ENCODE peak calls at places on chromosomes 4 and X, in four cellular contexts. Z is brain microvascular endothelial cell, B is fibroblast of pulmonary artery, F is mammary epithelial cell. A is an unnamed sample.

GRCh38 chr4:78923459-78924312 is 15.6 kb downstream of the PAQR3 start:
- DNase-seq in F (no peak), Z (no peak), B (peak; percentile 9), A (no peak)

GRCh38 chr4:85153221-85153620 is 186.7 kb upstream of the WDFY3 start:
- DNase-seq in B (peak; percentile 55), Z (no peak), F (no peak), A (peak; percentile 6)

GRCh38 chr4:95190751-95191436 is 357.9 kb downstream of the UNC5C start:
- DNase-seq in F (peak; percentile 10), B (no peak), Z (no peak), A (no peak)

GRCh38 chrX:2594491-2594890 is 93.7 kb upstream of the DHRSX start:
- DNase-seq in B (no peak), Z (no peak), F (no peak), A (no peak)

GRCh38 chrX:65781845-65782244 is 114.4 kb downstream of the MSN start:
- DNase-seq in Z (no peak), F (no peak), B (no peak), A (no peak)

GRCh38 chrX:139049455-139049854 is 337.9 kb upstream of the FGF13 start:
- DNase-seq in B (no peak), Z (no peak), F (no peak), A (no peak)

GRCh38 chr4:87934157-87934704 is 41.3 kb upstream of the SPP1 start:
- DNase-seq in Z (no peak), F (no peak), B (no peak), A (no peak)

GRCh38 chr4:74111990-74112389 is 13.0 kb upstream of the CXCL2 start:
- DNase-seq in B (peak; percentile 73), Z (peak; percentile 85), F (peak; percentile 96), A (no peak)

GRCh38 chrX:154840856-154841255 is 6.4 kb upstream of the SMIM9 start:
- DNase-seq in B (peak; percentile 79), Z (peak; percentile 25), F (peak; percentile 9), A (peak; percentile 31)

GRCh38 chr4:112230879-112231778 is 458 bp upstream of the AP1AR start:
- DNase-seq in Z (peak; percentile 96), B (peak; percentile 97), F (peak; percentile 98), A (peak; percentile 88)

GRCh38 chrX:111040377-111041017 is 55.5 kb upstream of the PAK3 start:
- DNase-seq in F (peak; percentile 70), Z (peak; percentile 0), B (peak; percentile 25), A (no peak)

GRCh38 chr4:113339430-113339813 is 290.0 kb downstream of the ANK2 start:
- DNase-seq in F (no peak), Z (no peak), B (peak; percentile 18), A (no peak)

GRCh38 chrX:137567474-137568232 is 1.7 kb downstream of the ZIC3 start:
- DNase-seq in B (no peak), Z (no peak), F (no peak), A (no peak)

GRCh38 chr4:73259552-73260140 is 1.0 kb upstream of the ANKRD17 start:
- DNase-seq in B (no peak), F (no peak), Z (peak; percentile 24), A (no peak)

GRCh38 chrX:108018659-108019381 is 26.0 kb upstream of the VSIG1 start:
- DNase-seq in Z (no peak), B (no peak), F (peak; percentile 12), A (no peak)

GRCh38 chr4:99458911-99459447 is 23.8 kb upstream of the ADH7 start:
- DNase-seq in F (peak; percentile 89), Z (no peak), B (peak; percentile 12), A (no peak)

GRCh38 chr4:7872264-7872771 is 67.3 kb downstream of the AFAP1 start:
- DNase-seq in F (no peak), B (peak; percentile 89), Z (peak; percentile 87), A (peak; percentile 91)

GRCh38 chr4:116150152-116150551 is 935.2 kb downstream of the TRAM1L1 start:
- DNase-seq in Z (no peak), F (no peak), B (no peak), A (no peak)

GRCh38 chrX:143633530-143634372 is 2.1 kb downstream of the SLITRK4 start:
- DNase-seq in B (no peak), Z (no peak), F (no peak), A (no peak)

GRCh38 chr4:151267104-151267503 is 9.9 kb upstream of the PRSS48 start:
- DNase-seq in Z (no peak), B (no peak), F (no peak), A (no peak)

GRCh38 chrX:41064028-41064427 is 21.2 kb upstream of the USP9X start:
- DNase-seq in Z (no peak), F (peak; percentile 31), B (no peak), A (no peak)

GRCh38 chrX:41906515-41907165 is 16.7 kb downstream of the CASK start:
- DNase-seq in B (peak; percentile 10), Z (no peak), F (peak; percentile 74), A (no peak)

GRCh38 chr4:107999932-108000539 is 10.3 kb downstream of the HADH start:
- DNase-seq in F (no peak), B (no peak), Z (no peak), A (no peak)

GRCh38 chr4:56307423-56307822 is 79.9 kb downstream of the AASDH start:
- DNase-seq in F (peak; percentile 83), Z (peak; percentile 9), B (no peak), A (no peak)

GRCh38 chrX:51461053-51462050 is 35.0 kb downstream of the NUDT11 start:
- DNase-seq in B (peak; percentile 52), F (peak; percentile 16), Z (peak; percentile 48), A (peak; percentile 26)

GRCh38 chrX:1477801-1478458 is 25.2 kb upstream of the ASMTL start:
- DNase-seq in Z (no peak), F (no peak), B (no peak), A (no peak)

GRCh38 chr4:187383181-187383580 is 612.4 kb upstream of the ZFP42 start:
- DNase-seq in Z (no peak), F (peak; percentile 24), B (no peak), A (no peak)

GRCh38 chr4:187378441-187378840 is 617.1 kb upstream of the ZFP42 start:
- DNase-seq in B (no peak), Z (no peak), F (no peak), A (no peak)

GRCh38 chr4:187380181-187380581 is 615.4 kb upstream of the ZFP42 start:
- DNase-seq in Z (peak; percentile 4), B (peak; percentile 7), F (no peak), A (no peak)
- TF ChIP-seq CTCF in Z (peak; percentile 59), B (peak; percentile 10), F (peak; percentile 42), A (peak; percentile 18)

GRCh38 chr4:66777097-66777496 is 768.2 kb downstream of the CENPC start:
- DNase-seq in F (no peak), B (peak; percentile 1), Z (no peak), A (no peak)
- TF ChIP-seq CTCF in F (no peak), B (no peak), Z (no peak), A (no peak)

DNA sequence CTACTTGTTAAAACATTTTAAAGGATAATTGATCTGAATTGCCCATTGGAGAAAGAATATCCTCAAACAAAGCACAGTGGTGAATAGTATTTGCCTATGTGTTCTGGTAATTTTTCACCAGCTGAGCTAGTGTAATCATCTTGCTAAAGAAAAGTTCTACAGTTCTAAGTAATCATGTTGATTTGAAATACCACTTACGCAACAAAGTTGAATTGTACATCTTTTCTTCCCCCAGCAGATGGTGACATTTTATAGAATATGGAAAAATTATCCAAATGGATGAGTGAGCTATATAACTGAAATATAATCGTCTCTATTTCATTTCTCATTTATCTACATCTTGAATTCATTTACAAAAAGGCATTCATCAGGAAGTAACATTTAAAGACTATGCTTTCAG is 9.7 kb upstream of the ZNF674 start:
- DNase-seq in Z (no peak), B (peak; percentile 66), F (no peak), A (no peak)
- TF ChIP-seq CTCF in Z (no peak), B (peak; percentile 31), F (peak; percentile 23), A (no peak)

GRCh38 chr4:26059391-26060154 is 145.6 kb downstream of the SMIM20 start:
- DNase-seq in B (no peak), F (no peak), Z (no peak), A (no peak)

GRCh38 chr4:26056406-26056805 is 142.4 kb downstream of the SMIM20 start:
- DNase-seq in B (no peak), Z (no peak), F (no peak), A (no peak)

GRCh38 chr4:26058537-26058936 is 144.5 kb downstream of the SMIM20 start:
- DNase-seq in B (no peak), Z (no peak), F (peak; percentile 77), A (no peak)

GRCh38 chr4:26052663-26053534 is 138.9 kb downstream of the SMIM20 start:
- DNase-seq in Z (no peak), B (no peak), F (no peak), A (no peak)

GRCh38 chr4:26055855-26056254 is 141.8 kb downstream of the SMIM20 start:
- DNase-seq in Z (no peak), B (no peak), F (no peak), A (no peak)
- TF ChIP-seq CTCF in Z (no peak), B (no peak), F (peak; percentile 3), A (no peak)

DNA sequence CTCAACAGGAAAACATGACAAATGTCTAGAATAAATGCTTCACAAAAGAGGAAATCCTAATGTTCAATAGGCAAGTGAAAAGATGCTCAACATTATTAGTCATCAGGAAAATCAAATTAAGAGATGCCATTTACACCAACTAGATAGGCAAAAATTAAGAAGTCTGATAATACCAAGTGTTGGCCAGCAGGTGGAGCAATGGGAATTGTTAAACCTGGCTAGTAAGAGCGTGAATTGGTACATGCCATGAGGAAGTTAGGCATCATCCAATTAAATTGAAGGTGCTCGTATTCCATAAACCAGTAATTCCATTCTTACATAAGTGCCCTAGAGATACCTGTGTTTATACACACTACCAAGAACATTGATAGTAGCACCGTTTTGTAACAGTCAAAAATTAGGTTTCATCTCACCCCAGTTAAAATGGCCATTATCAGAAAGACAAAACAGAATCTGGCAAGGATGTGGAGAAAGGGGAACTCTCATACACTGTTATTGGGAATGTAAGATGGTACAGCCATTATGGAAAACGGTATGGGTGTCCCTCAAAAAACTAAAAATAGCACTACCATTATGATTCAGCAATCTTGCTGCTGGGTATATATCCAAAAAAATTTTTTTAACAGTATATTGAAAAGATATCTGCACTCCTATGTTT is 14.0 kb upstream of the ZCCHC18 start:
- DNase-seq in B (peak; percentile 83), Z (peak; percentile 36), F (peak; percentile 73), A (peak; percentile 68)
- TF ChIP-seq CTCF in B (peak; percentile 50), Z (peak; percentile 66), F (peak; percentile 71), A (peak; percentile 51)

GRCh38 chr4:45518832-45519231 is 605.0 kb downstream of the GABRG1 start:
- DNase-seq in Z (no peak), B (no peak), F (no peak), A (no peak)
- TF ChIP-seq CTCF in Z (no peak), B (no peak), F (no peak), A (no peak)

DNA sequence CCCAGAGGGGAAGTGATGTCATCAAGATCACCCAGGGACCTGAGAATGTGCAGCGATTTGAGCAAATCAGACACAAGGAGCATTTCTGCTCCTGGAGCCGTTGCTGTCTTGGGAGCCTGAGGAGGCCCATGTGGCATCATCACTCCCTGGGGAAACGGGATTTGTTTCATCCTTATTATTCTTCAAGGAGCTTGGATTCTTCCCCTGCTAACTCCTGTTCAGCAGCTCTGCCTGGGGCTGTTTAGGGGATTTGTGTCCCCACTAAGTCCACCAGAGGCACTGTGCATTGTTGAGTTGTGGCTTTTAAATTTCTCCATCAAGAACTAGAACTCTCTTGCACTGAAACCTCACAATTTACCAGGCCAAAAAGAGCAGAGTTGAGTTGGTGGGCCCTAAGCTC is 104.2 kb upstream of the MSX1 start:
- DNase-seq in B (no peak), Z (no peak), F (no peak), A (no peak)
- TF ChIP-seq CTCF in B (no peak), Z (no peak), F (no peak), A (no peak)

GRCh38 chr4:2254665-2255500 is 7.0 kb downstream of the MXD4 start:
- DNase-seq in B (no peak), Z (no peak), F (no peak), A (no peak)
- TF ChIP-seq CTCF in B (no peak), Z (no peak), F (no peak), A (no peak)

A was measured in astrocyte of the cerebellum.